ENCODE peak calls at places on chromosome 11, in nine cellular contexts. D, O, E, N, Z, J, I, K and T are unnamed samples.

GRCh38 chr11:78085972-78086371 is 6.3 kb upstream of the NDUFC2 start:
- DNase-seq in N (no peak), I (no peak), D (no peak), O (no peak), K (no peak), Z (no peak), J (no peak), E (no peak), T (no peak)

GRCh38 chr11:132087148-132087547 is 716.7 kb downstream of the NTM start:
- DNase-seq in J (no peak), I (no peak), O (no peak), Z (no peak), K (no peak), D (no peak), N (no peak), E (no peak), T (no peak)

GRCh38 chr11:78946945-78947914 is 372.6 kb upstream of the NARS2 start:
- DNase-seq in I (no peak), J (peak), E (no peak), K (no peak), O (no peak), N (no peak), D (no peak), Z (no peak), T (no peak)

GRCh38 chr11:43367382-43368178 is 8.9 kb downstream of the TTC17 start:
- DNase-seq in J (no peak), D (no peak), Z (no peak), N (no peak), K (no peak), E (no peak), I (no peak), O (no peak), T (no peak)

GRCh38 chr11:123188508-123189165 is 6.4 kb downstream of the CLMP start:
- DNase-seq in Z (no peak), N (peak), I (no peak), E (no peak), O (no peak), D (no peak), J (peak), K (no peak), T (no peak)

GRCh38 chr11:94771390-94771789 is 3.2 kb downstream of the AMOTL1 start:
- DNase-seq in Z (no peak), J (no peak), K (no peak), E (no peak), D (no peak), I (no peak), N (no peak), O (no peak), T (no peak)

GRCh38 chr11:8702598-8702915 is 20.0 kb downstream of the RPL27A start:
- DNase-seq in K (no peak), I (no peak), E (no peak), Z (no peak), D (no peak), J (no peak), O (no peak), N (no peak), T (no peak)

GRCh38 chr11:115919341-115920086 is 415.3 kb upstream of the CADM1 start:
- DNase-seq in I (no peak), J (no peak), O (no peak), D (no peak), K (peak), E (peak), N (no peak), Z (no peak), T (no peak)

GRCh38 chr11:121483805-121484478 is 31.2 kb upstream of the SORL1-AS1 start:
- DNase-seq in Z (no peak), I (no peak), N (no peak), D (no peak), K (no peak), E (no peak), O (no peak), J (no peak), T (no peak)

GRCh38 chr11:14411818-14412217 is 52.8 kb upstream of the RRAS2 start:
- DNase-seq in I (no peak), K (no peak), Z (no peak), N (no peak), D (no peak), J (peak), E (no peak), O (no peak), T (no peak)

GRCh38 chr11:70099578-70100282 is 21.6 kb downstream of the ANO1 start:
- DNase-seq in O (no peak), N (no peak), Z (no peak), J (no peak), D (no peak), I (no peak), E (no peak), K (no peak), T (no peak)

GRCh38 chr11:113675003-113675471 is 31.1 kb downstream of the TMPRSS5 start:
- DNase-seq in Z (no peak), I (no peak), D (no peak), O (peak), J (peak), E (peak), N (no peak), K (peak), T (peak)